ENCODE peak calls at places on chromosomes 7 and 10, in four cellular contexts. S, W, C and Q are unnamed samples.

GRCh38 chr10:47013469-47014169 is 102.4 kb downstream of the PTPN20 start:
- DNase-seq in S (no peak), W (peak), C (no peak), Q (no peak)

GRCh38 chr10:114767589-114768393 is 53.8 kb upstream of the FHIP2A start:
- DNase-seq in C (peak), W (no peak), S (peak), Q (peak)

GRCh38 chr7:30616318-30616717 is 21.6 kb downstream of the GARS1 start:
- DNase-seq in C (no peak), W (no peak), S (peak), Q (no peak)

GRCh38 chr10:102815790-102816549 is 21.2 kb downstream of the CYP17A1 start:
- DNase-seq in S (peak), W (no peak), C (peak), Q (no peak)

GRCh38 chr10:50514995-50515394 is 108.8 kb downstream of the SGMS1 start:
- DNase-seq in S (no peak), W (no peak), C (no peak), Q (no peak)

GRCh38 chr10:125201108-125201524 is 40.8 kb upstream of the CTBP2 start:
- DNase-seq in W (peak), C (no peak), S (peak), Q (no peak)

GRCh38 chr10:95415631-95416031 is 124.8 kb upstream of the PDLIM1 start:
- DNase-seq in S (no peak), C (no peak), W (no peak), Q (no peak)

GRCh38 chr10:31961675-31962074 is 33.0 kb upstream of the ARHGAP12 start:
- DNase-seq in C (no peak), S (peak), W (no peak), Q (no peak)

GRCh38 chr7:128204455-128204854 is 36.6 kb upstream of the LEP start:
- DNase-seq in S (no peak), W (peak), C (no peak), Q (no peak)

GRCh38 chr10:15579605-15580004 is 140.1 kb downstream of the ITGA8 start:
- DNase-seq in C (no peak), W (no peak), S (peak), Q (no peak)

GRCh38 chr10:26367771-26368170 is 70.4 kb upstream of the APBB1IP start:
- DNase-seq in W (no peak), C (no peak), S (no peak), Q (no peak)

GRCh38 chr7:17497136-17497535 is 198.7 kb downstream of the AHR start:
- DNase-seq in S (no peak), C (no peak), W (no peak), Q (no peak)

GRCh38 chr10:111281516-111281915 is 204.7 kb downstream of the ADRA2A start:
- DNase-seq in S (no peak), W (no peak), C (no peak), Q (no peak)

GRCh38 chr10:113555245-113555644 is 2.4 kb downstream of the HABP2 start:
- DNase-seq in S (no peak), C (no peak), W (no peak), Q (no peak)

GRCh38 chr10:24444337-24444736 is 235.4 kb downstream of the KIAA1217 start:
- DNase-seq in C (no peak), W (no peak), S (peak), Q (no peak)

GRCh38 chr7:54802841-54803240 is 43.8 kb upstream of the SEC61G start:
- DNase-seq in S (peak), C (no peak), W (no peak), Q (no peak)

GRCh38 chr7:125154930-125155329 is 225.3 kb upstream of the POT1 start:
- DNase-seq in C (no peak), S (no peak), W (no peak), Q (no peak)

GRCh38 chr10:98328163-98328562 is 60.2 kb upstream of the LOXL4 start:
- DNase-seq in C (no peak), S (no peak), W (no peak), Q (no peak)

GRCh38 chr10:131642966-131643365 is 257.8 kb upstream of the PPP2R2D start:
- DNase-seq in C (no peak), S (no peak), W (peak), Q (no peak)

GRCh38 chr7:137840183-137840779 is 6.5 kb downstream of the DGKI start:
- DNase-seq in S (no peak), C (no peak), W (no peak), Q (no peak)

GRCh38 chr10:178208-178607 is 43.0 kb downstream of the ZMYND11 start:
- DNase-seq in W (no peak), S (peak), C (no peak), Q (no peak)

GRCh38 chr10:91690412-91690811 is 57.5 kb upstream of the PPP1R3C start:
- DNase-seq in S (no peak), C (no peak), W (no peak), Q (no peak)

GRCh38 chr10:101131962-101132635 is 999 bp downstream of the TLX1 start:
- DNase-seq in W (no peak), S (no peak), C (no peak), Q (no peak)

GRCh38 chr7:159067870-159068787 is 76.5 kb downstream of the VIPR2 start:
- DNase-seq in W (peak), S (no peak), C (peak), Q (peak)

GRCh38 chr10:131625041-131625440 is 275.8 kb upstream of the PPP2R2D start:
- DNase-seq in W (peak), C (no peak), S (no peak), Q (no peak)

GRCh38 chr10:64558094-64558870 is 1037.1 kb downstream of the REEP3 start:
- DNase-seq in S (no peak), C (no peak), W (no peak), Q (no peak)

GRCh38 chr10:121662945-121663917 is 65.0 kb upstream of the FGFR2 start:
- DNase-seq in C (peak), W (no peak), S (no peak), Q (no peak)

GRCh38 chr7:139825666-139826290 is 3.3 kb upstream of the TBXAS1 start:
- DNase-seq in S (peak), C (no peak), W (peak), Q (no peak)

GRCh38 chr7:134535919-134536299 is 8.5 kb downstream of the AKR1B10 start:
- DNase-seq in W (no peak), C (no peak), S (no peak), Q (no peak)

GRCh38 chr10:101771380-101771779 is 4.5 kb downstream of the FGF8 start:
- DNase-seq in W (peak), S (no peak), C (no peak), Q (no peak)

GRCh38 chr7:101911800-101912705 is 94.6 kb downstream of the CUX1 start:
- DNase-seq in W (no peak), S (peak), C (peak), Q (peak)

GRCh38 chr7:150799741-150800575 is at the start of gene TMEM176B:
- DNase-seq in S (no peak), C (peak), W (peak), Q (no peak)

GRCh38 chr7:129553861-129554530 is 51.7 kb downstream of the SMKR1 start:
- DNase-seq in C (no peak), W (no peak), S (peak), Q (no peak)

GRCh38 chr7:12138421-12138820 is 72.7 kb upstream of the TMEM106B start:
- DNase-seq in W (no peak), S (no peak), C (no peak), Q (no peak)

GRCh38 chr7:19665399-19666008 is 43.3 kb downstream of the POLR1F start:
- DNase-seq in S (peak), W (no peak), C (no peak), Q (no peak)

DNA sequence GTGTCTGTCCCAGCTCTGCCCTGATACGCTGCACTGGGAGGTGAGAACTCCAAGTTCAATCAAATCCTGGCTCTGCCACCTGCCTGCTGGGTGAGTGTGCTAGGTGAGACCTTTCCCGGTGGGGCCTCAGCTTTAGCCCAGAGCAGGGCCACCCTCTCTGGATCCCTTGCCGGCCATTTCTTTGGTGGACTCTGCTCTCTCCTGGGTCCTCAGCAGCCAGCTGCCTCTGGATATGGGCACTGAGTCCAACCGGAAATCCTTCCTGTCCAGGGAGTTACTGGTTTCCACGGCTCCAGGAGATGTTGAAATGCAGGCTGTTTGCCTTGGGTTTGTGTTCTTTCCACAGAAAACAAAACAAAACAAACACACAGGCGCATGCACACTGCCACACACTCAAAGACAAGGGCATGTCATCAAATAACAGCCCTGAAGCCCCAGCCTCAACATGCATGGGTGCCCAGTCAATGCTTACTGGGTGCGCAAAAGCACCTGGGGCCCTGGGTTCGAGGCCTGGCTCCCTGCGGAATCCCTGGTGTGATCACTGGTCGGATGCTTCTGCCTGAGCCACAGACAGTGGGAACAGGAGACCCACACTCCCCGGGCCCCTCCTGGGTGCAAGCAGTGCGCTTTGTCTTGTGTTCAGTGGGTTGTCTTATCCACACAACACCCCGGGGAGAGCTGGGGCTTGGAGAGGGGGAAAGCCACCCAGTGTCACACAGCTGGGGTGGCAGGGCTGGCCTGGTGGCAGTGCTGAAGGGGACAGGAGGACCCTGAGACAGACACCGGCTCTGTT is 33.1 kb downstream of the PPIF start:
- DNase-seq in S (peak), W (peak), C (peak), Q (peak)
- TF ChIP-seq POLR2A in S (no peak), W (no peak), C (no peak), Q (no peak)

DNA sequence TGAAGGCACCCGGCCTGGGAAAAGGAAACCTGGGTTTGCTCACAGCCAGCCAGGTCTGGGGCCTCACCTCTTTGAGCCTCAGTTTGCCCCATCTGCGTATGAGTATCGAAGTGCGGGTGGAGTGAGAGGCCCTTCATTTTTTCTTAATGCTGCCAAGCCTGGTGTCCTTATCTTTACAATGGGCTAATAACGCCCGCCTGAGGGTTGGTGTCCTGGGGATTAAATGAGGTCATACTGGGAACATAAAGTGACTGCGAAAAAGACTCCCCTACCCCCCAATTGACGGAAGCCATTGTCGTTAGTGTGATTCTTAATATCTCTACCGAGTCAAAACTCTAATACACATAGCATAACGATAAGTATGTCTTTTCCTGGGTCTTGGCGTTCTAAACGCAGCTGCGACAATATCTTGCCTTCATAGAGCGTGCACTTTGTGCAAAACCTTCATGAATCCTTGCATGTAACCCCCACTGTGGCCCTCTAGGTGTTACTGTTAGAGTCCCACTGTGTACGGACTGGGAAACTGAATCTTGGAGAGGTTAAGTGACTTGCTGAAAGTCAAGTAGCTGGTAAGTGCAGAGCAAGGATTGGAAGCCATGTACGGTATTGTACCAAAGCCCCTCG is 11.4 kb upstream of the GRB10 start:
- DNase-seq in C (no peak), S (no peak), W (no peak), Q (no peak)
- H3K4me3 ChIP-seq in C (peak), S (peak), W (no peak), Q (peak)

DNA sequence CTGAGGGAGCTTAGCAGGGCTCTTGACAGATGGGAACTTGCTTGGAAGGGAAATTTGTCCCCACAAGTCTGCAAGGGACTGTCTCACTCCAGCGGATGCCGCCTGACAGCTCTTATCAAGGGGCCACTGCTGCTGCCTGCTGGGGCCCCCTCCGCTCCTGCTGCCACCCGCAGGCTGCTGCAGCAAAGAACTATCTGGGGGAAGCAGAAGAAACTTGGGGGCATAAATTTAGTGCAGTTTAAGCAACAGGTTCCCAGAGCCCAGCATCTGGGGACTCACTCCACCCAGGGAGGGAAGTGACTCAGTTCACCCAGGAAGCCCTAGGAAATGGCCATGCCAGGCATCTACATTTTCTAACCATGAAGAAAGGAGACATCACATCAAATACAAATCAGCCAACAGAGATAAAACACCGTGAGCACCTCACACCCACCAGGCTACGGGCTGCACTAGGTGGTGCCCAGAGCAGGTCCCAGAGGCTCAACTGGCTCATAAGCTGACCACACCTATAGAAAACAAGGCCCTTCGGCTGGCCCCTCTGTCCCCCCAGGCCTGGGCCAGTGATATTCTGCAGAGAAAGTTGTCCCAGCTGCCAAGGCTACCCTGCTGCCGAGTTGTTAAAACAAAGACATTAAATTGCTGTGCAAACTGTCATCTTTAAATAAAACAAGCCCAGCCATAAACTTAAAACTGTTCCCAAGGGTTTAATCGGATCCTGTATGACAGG is 3.7 kb downstream of the RGS10 start:
- DNase-seq in W (no peak), S (no peak), C (no peak), Q (no peak)
- TF ChIP-seq POLR2A in W (no peak), S (no peak), C (no peak), Q (no peak)

GRCh38 chr7:4831723-4832495 is 29.9 kb downstream of the PAPOLB start:
- DNase-seq in S (no peak), W (no peak), C (no peak), Q (no peak)
- H3K4me3 ChIP-seq in S (no peak), W (no peak), C (no peak), Q (no peak)